ENCODE peak calls at places on chromosomes 6 and 20, in eight cellular contexts. F is amniotic stem cell; A is body of pancreas; G is A172; T is stimulated activated naive CD8-positive, alpha-beta T cell treated with anti-CD3 and anti-CD28 coated beads, Interleukin-15, Interleukin-2, amounts not matched to agents 100 U/mL and 50 U/mL, for 24 hours; V is nucleus accumbens; J is cardiac fibroblast; W is DMS79. U is an unnamed sample.
A peak's percentile ranks its signal among the peaks of the same experiment; 100 is the strongest.

GRCh38 chr6:168132531-168133184 is 53.6 kb upstream of the FRMD1 start:
- DNase-seq in F (no peak), A (peak; percentile 54), G (peak; percentile 28), T (no peak), V (peak; percentile 68), J (peak; percentile 78), W (no peak), U (no peak)

GRCh38 chr6:15246217-15247211 is 645 bp downstream of the JARID2 start:
- DNase-seq in F (no peak), A (no peak), G (no peak), T (no peak), V (no peak), J (peak; percentile 46), W (no peak), U (no peak)

GRCh38 chr6:98787401-98787800 is 47.0 kb upstream of the POU3F2 start:
- DNase-seq in F (no peak), A (no peak), G (no peak), T (no peak), V (no peak), J (no peak), W (no peak), U (no peak)

GRCh38 chr6:11702039-11702795 is 76.4 kb downstream of the ADTRP start:
- DNase-seq in F (no peak), A (no peak), G (peak; percentile 78), T (no peak), V (no peak), J (peak; percentile 74), W (no peak), U (no peak)

GRCh38 chr6:112035446-112035845 is 18.5 kb upstream of the CCN6 start:
- DNase-seq in F (no peak), A (no peak), G (no peak), T (no peak), V (no peak), J (peak; percentile 59), W (no peak), U (no peak)

GRCh38 chr20:45873409-45874116 is 7.5 kb upstream of the ZSWIM1 start:
- DNase-seq in F (no peak), A (no peak), G (no peak), T (no peak), V (no peak), J (no peak), W (no peak), U (no peak)

GRCh38 chr6:53287336-53288225 is 61.2 kb downstream of the ELOVL5 start:
- DNase-seq in F (no peak), A (no peak), G (no peak), T (no peak), V (peak; percentile 41), J (peak; percentile 62), W (no peak), U (no peak)

GRCh38 chr20:10940941-10941340 is 267.1 kb upstream of the JAG1 start:
- DNase-seq in F (no peak), A (no peak), G (no peak), T (no peak), V (no peak), J (no peak), W (no peak), U (no peak)

GRCh38 chr6:47484616-47485015 is 7.0 kb downstream of the CD2AP start:
- DNase-seq in F (no peak), A (no peak), G (peak; percentile 77), T (no peak), V (no peak), J (peak; percentile 92), W (no peak), U (peak; percentile 86)

GRCh38 chr6:30618270-30618787 is 689 bp downstream of the MRPS18B start:
- DNase-seq in F (no peak), A (no peak), G (no peak), T (no peak), V (no peak), J (peak; percentile 61), W (no peak), U (no peak)